ENCODE peak calls at places on chromosomes 13 and 19, in nine cellular contexts. L is CD8-positive, alpha-beta memory T cell; X is T-helper 9 cell; J is posterior vena cava; Q is A673; Y is Calu3; F is effector CD4-positive, alpha-beta T cell; W is upper lobe of right lung; M is LoVo. E is an unnamed sample.
A peak's percentile ranks its signal among the peaks of the same experiment; 100 is the strongest.

GRCh38 chr13:94305463-94305862 is 174.0 kb downstream of the DCT start:
- DNase-seq in L (no peak), X (no peak), J (no peak), Q (no peak), Y (no peak), F (no peak), W (no peak), M (no peak), E (no peak)

GRCh38 chr13:72507394-72508199 is 219.8 kb downstream of the MZT1 start:
- DNase-seq in L (no peak), X (no peak), J (no peak), Q (peak; percentile 24), Y (no peak), F (no peak), W (no peak), M (no peak), E (no peak)

GRCh38 chr13:51518847-51519246 is 65.4 kb upstream of the WDFY2 start:
- DNase-seq in L (no peak), X (no peak), J (no peak), Q (peak; percentile 87), Y (no peak), F (no peak), W (no peak), M (no peak), E (no peak)

GRCh38 chr19:49640113-49640898 is at the start of gene RRAS:
- DNase-seq in L (peak; percentile 100), X (peak; percentile 99), J (peak; percentile 100), Q (peak; percentile 100), Y (peak; percentile 100), F (peak; percentile 100), W (peak; percentile 100), M (peak; percentile 99), E (peak; percentile 100)

GRCh38 chr19:4851551-4852290 is 15.7 kb downstream of the PLIN3 start:
- DNase-seq in L (peak; percentile 60), X (peak; percentile 75), J (peak; percentile 88), Q (peak; percentile 75), Y (peak; percentile 61), F (peak; percentile 72), W (peak; percentile 83), M (peak; percentile 37), E (peak; percentile 74)

GRCh38 chr13:106846571-106846970 is 278.6 kb upstream of the ARGLU1 start:
- DNase-seq in L (no peak), X (no peak), J (no peak), Q (no peak), Y (no peak), F (no peak), W (no peak), M (no peak), E (no peak)

GRCh38 chr19:1009976-1010538 is 9.8 kb downstream of the GRIN3B start:
- DNase-seq in L (no peak), X (no peak), J (no peak), Q (no peak), Y (no peak), F (no peak), W (no peak), M (no peak), E (no peak)

GRCh38 chr13:78319101-78319627 is 284.2 kb downstream of the POU4F1 start:
- DNase-seq in L (no peak), X (no peak), J (no peak), Q (no peak), Y (no peak), F (no peak), W (no peak), M (no peak), E (no peak)

GRCh38 chr19:49590971-49591730 is at the start of gene PRR12:
- DNase-seq in L (peak; percentile 77), X (peak; percentile 67), J (no peak), Q (peak; percentile 88), Y (peak; percentile 70), F (peak; percentile 65), W (peak; percentile 84), M (peak; percentile 58), E (peak; percentile 74)

GRCh38 chr13:74052402-74052928 is 81.7 kb downstream of the KLF12 start:
- DNase-seq in L (no peak), X (no peak), J (peak; percentile 79), Q (no peak), Y (no peak), F (no peak), W (peak; percentile 74), M (no peak), E (peak; percentile 61)

GRCh38 chr13:40777166-40777956 is 6.4 kb upstream of the MRPS31 start:
- DNase-seq in L (peak; percentile 41), X (no peak), J (no peak), Q (peak; percentile 75), Y (peak; percentile 36), F (peak; percentile 11), W (no peak), M (peak; percentile 60), E (no peak)

GRCh38 chr19:28727133-28727834 is 485.7 kb downstream of the UQCRFS1 start:
- DNase-seq in L (peak; percentile 31), X (peak; percentile 4), J (no peak), Q (no peak), Y (no peak), F (no peak), W (peak; percentile 65), M (no peak), E (no peak)

GRCh38 chr19:1765904-1766799 is 12.8 kb downstream of the ONECUT3 start:
- DNase-seq in L (no peak), X (no peak), J (no peak), Q (no peak), Y (no peak), F (no peak), W (no peak), M (no peak), E (no peak)

GRCh38 chr19:6374711-6375410 is 872 bp downstream of the PSPN start:
- DNase-seq in L (no peak), X (no peak), J (no peak), Q (no peak), Y (no peak), F (no peak), W (no peak), M (no peak), E (no peak)

GRCh38 chr19:7230826-7231225 is 63.4 kb downstream of the INSR start:
- DNase-seq in L (no peak), X (no peak), J (peak; percentile 90), Q (no peak), Y (no peak), F (no peak), W (peak; percentile 46), M (no peak), E (no peak)

GRCh38 chr13:41643502-41643901 is 186.2 kb downstream of the RGCC start:
- DNase-seq in L (no peak), X (no peak), J (no peak), Q (no peak), Y (no peak), F (no peak), W (no peak), M (no peak), E (no peak)

GRCh38 chr19:13150919-13151604 is 851 bp downstream of the IER2 start:
- DNase-seq in L (no peak), X (no peak), J (no peak), Q (peak; percentile 49), Y (no peak), F (peak; percentile 24), W (no peak), M (no peak), E (no peak)

GRCh38 chr13:45292176-45292575 is 48.8 kb downstream of the TPT1 start:
- DNase-seq in L (no peak), X (no peak), J (no peak), Q (no peak), Y (peak; percentile 73), F (no peak), W (no peak), M (peak; percentile 47), E (no peak)